ENCODE peak calls at places on chromosomes 13 and 19, in four cellular contexts. K, O, Z and J are unnamed samples. For H3K27me3, the result is how much of the 10 kb centered on the place peaks cover.

GRCh38 chr13:85651440-85651839 is 147.8 kb downstream of the SLITRK6 start:
- DNase-seq in Z (no peak), O (peak), K (no peak), J (no peak)

GRCh38 chr19:28184997-28185396 is 1028.0 kb downstream of the UQCRFS1 start:
- DNase-seq in Z (no peak), K (no peak), O (no peak), J (no peak)

GRCh38 chr13:106905380-106906259 is 337.7 kb upstream of the ARGLU1 start:
- DNase-seq in Z (no peak), O (no peak), K (peak), J (no peak)

GRCh38 chr19:33409035-33409434 is 35.5 kb downstream of the CEBPG start:
- DNase-seq in Z (no peak), O (no peak), K (no peak), J (no peak)

GRCh38 chr13:65971541-65971940 is 1258.6 kb downstream of the PCDH9 start:
- DNase-seq in K (no peak), O (no peak), Z (no peak), J (no peak)

GRCh38 chr13:31556376-31556775 is 182.9 kb upstream of the RXFP2 start:
- DNase-seq in K (no peak), Z (no peak), O (no peak), J (no peak)

GRCh38 chr13:86813198-86813597 is 858.0 kb upstream of the SLITRK5 start:
- DNase-seq in K (no peak), O (no peak), Z (no peak), J (no peak)

GRCh38 chr13:97975851-97976550 is 22.5 kb downstream of the IPO5 start:
- DNase-seq in K (peak), Z (peak), O (peak), J (peak)

GRCh38 chr19:8639821-8640401 is 9.5 kb downstream of the NFILZ start:
- DNase-seq in O (no peak), Z (no peak), K (no peak), J (no peak)

GRCh38 chr19:30070970-30071632 is 129.1 kb downstream of the URI1 start:
- DNase-seq in O (no peak), K (peak), Z (no peak), J (no peak)

GRCh38 chr13:50130686-50131051 is 115.4 kb downstream of the KCNRG start:
- DNase-seq in O (no peak), K (peak), Z (no peak), J (no peak)

GRCh38 chr13:33761744-33762143 is 56.2 kb upstream of the RFC3 start:
- DNase-seq in Z (no peak), K (no peak), O (peak), J (no peak)

GRCh38 chr13:29573190-29573589 is 22.3 kb downstream of the SLC7A1 start:
- DNase-seq in Z (peak), K (no peak), O (no peak), J (no peak)

GRCh38 chr13:64471916-64472315 is 2758.2 kb downstream of the PCDH9 start:
- DNase-seq in O (peak), K (no peak), Z (no peak), J (peak)

GRCh38 chr13:36789730-36790129 is 29.3 kb upstream of the RFXAP start:
- DNase-seq in O (no peak), Z (no peak), K (no peak), J (no peak)

GRCh38 chr19:55370305-55370988 is at the start of gene IL11:
- DNase-seq in K (no peak), Z (no peak), O (no peak), J (no peak)

GRCh38 chr13:96904232-96904631 is 90.0 kb downstream of the OXGR1 start:
- DNase-seq in O (no peak), Z (no peak), K (no peak), J (no peak)

GRCh38 chr19:12669272-12670158 is 2.9 kb downstream of the WDR83 start:
- DNase-seq in Z (peak), K (peak), O (peak), J (peak)

GRCh38 chr13:48334534-48335127 is 31.1 kb downstream of the RB1 start:
- DNase-seq in K (no peak), Z (no peak), O (peak), J (no peak)

DNA sequence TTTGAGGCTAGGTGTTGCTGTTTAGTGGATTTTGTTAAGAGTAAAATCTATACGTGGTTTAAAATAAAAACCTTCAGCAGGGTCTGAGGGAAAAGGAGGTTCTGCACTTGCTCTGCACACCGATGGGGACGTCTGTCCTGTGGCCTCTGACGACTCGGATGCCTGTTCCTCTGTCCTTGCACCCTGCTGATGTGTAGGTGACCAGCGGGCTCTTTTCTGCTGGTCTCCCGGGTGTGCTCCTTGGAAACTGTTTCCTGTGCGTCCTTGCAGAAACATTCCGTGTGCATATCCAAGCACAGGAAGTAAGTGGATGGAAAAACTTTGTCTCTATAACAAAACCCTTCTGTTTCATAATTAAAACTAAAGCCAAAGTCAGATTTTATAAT is 3.8 kb downstream of the ATP4B start:
- DNase-seq in Z (no peak), K (no peak), O (no peak), J (no peak)
- H3K27ac ChIP-seq in Z (no peak), K (no peak), O (no peak), J (no peak)

GRCh38 chr19:46610851-46611770 is 10.0 kb downstream of the CALM3 start:
- DNase-seq in O (no peak), Z (peak), K (no peak), J (no peak)

GRCh38 chr19:46611791-46612190 is 10.7 kb downstream of the CALM3 start:
- DNase-seq in Z (no peak), K (no peak), O (no peak), J (no peak)

GRCh38 chr19:46614114-46614701 is 10.7 kb downstream of the PTGIR start:
- DNase-seq in Z (peak), K (no peak), O (peak), J (no peak)

GRCh38 chr19:46615966-46616365 is 8.9 kb downstream of the PTGIR start:
- DNase-seq in K (no peak), O (no peak), Z (no peak), J (no peak)

DNA sequence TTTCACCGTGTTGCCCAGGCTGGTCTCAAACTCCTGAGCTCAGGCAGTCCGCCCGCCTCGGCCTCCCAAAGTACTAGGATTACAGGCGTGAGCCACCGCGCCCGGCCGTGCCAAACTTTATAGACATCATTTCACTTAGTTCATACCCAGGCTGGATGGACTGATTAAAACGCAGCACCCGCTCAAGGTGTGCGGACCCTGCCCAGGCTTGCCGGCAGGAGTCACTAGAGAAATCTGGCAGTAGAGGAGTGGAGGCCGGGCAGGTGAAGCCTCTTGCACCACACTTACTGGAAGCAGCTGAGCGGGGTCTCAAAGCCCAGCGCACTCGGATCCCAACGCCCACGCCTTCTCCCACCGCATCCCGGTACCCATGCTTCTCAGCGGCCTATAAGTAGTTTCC is 11.4 kb downstream of the PTGIR start:
- DNase-seq in Z (no peak), O (no peak), K (no peak), J (no peak)
- TF ChIP-seq CTCF in Z (no peak), O (no peak), K (no peak), J (no peak)

GRCh38 chr19:9962623-9963290 is 26.4 kb upstream of the OLFM2 start:
- DNase-seq in Z (no peak), O (no peak), K (no peak), J (no peak)
- H3K27me3 ChIP-seq in Z (under half), O (under half), K (under half), J (under half)

GRCh38 chr19:1571358-1571757 is 3.2 kb upstream of the MEX3D start:
- DNase-seq in O (no peak), K (no peak), Z (no peak), J (no peak)
- H3K27ac ChIP-seq in O (no peak), K (no peak), Z (no peak), J (no peak)

GRCh38 chr19:35223856-35224505 is 4.6 kb downstream of the FAM187B start:
- DNase-seq in O (peak), Z (no peak), K (no peak), J (no peak)

GRCh38 chr19:35226748-35227147 is 1.8 kb downstream of the FAM187B start:
- DNase-seq in Z (no peak), K (no peak), O (no peak), J (no peak)

GRCh38 chr19:35228177-35228930 is at the start of gene FAM187B:
- DNase-seq in K (no peak), Z (no peak), O (no peak), J (no peak)

GRCh38 chr19:35224681-35225604 is 3.6 kb downstream of the FAM187B start:
- DNase-seq in O (no peak), K (peak), Z (no peak), J (no peak)

GRCh38 chr19:35225951-35226350 is 2.6 kb downstream of the FAM187B start:
- DNase-seq in Z (no peak), O (no peak), K (no peak), J (no peak)
- TF ChIP-seq CTCF in Z (no peak), O (no peak), K (no peak), J (no peak)

DNA sequence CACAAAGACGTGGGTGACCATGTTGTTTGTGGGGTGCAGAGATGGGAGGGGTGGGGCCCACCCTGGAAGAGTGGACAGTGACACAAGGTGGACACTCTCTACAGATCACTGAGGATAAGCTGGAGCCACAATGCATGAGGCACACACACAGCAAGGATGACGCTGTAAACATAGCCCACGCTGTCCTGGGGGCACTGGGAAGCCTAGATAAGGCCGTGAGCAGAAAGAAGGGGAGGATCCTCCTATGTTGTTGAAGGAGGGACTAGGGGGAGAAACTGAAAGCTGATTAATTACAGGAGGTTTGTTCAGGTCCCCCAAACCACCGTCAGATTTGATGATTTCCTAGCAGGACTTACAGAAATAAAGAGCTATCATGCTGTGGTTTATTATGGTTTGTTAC is 5.6 kb downstream of the KLK2 start:
- DNase-seq in K (no peak), O (no peak), Z (no peak), J (no peak)
- H3K27me3 ChIP-seq in K (under half), O (under half), Z (under half), J (under half)

GRCh38 chr19:18741566-18742121 is 49.5 kb downstream of the COMP start:
- DNase-seq in Z (peak), K (peak), O (no peak), J (no peak)

GRCh38 chr19:18744019-18744418 is 47.1 kb downstream of the COMP start:
- DNase-seq in Z (no peak), K (peak), O (no peak), J (no peak)

GRCh38 chr19:18743281-18743825 is 47.8 kb downstream of the COMP start:
- DNase-seq in Z (peak), O (no peak), K (peak), J (peak)

GRCh38 chr19:18742324-18742723 is 48.8 kb downstream of the COMP start:
- DNase-seq in Z (no peak), O (no peak), K (no peak), J (no peak)

GRCh38 chr19:18742838-18743237 is 48.3 kb downstream of the COMP start:
- DNase-seq in K (no peak), O (no peak), Z (no peak), J (no peak)
- H3K27ac ChIP-seq in K (peak), O (no peak), Z (peak), J (no peak)